ENCODE peak calls at places on chromosomes 12 and 14, in six cellular contexts. D is left ventricle myocardium inferior, C is mucosa of descending colon, W is cardiac muscle cell, L is spleen, V is pancreas. T is an unnamed sample.

GRCh38 chr12:47954058-47954457 is 9.3 kb upstream of the TMEM106C start:
- DNase-seq in D (no peak), C (peak), W (no peak), L (peak), V (no peak), T (no peak)

GRCh38 chr14:68401855-68402254 is 391.0 kb downstream of the ZFP36L1 start:
- DNase-seq in D (no peak), C (no peak), W (no peak), L (no peak), V (no peak), T (no peak)

GRCh38 chr12:24226745-24227350 is 277.4 kb upstream of the SOX5 start:
- DNase-seq in D (no peak), C (no peak), W (no peak), L (no peak), V (no peak), T (no peak)

GRCh38 chr14:63545431-63545830 is 2.3 kb upstream of the PPP2R5E start:
- DNase-seq in D (no peak), C (no peak), W (no peak), L (no peak), V (no peak), T (no peak)

GRCh38 chr14:106024983-106025604 is 498.7 kb downstream of the TMEM121 start:
- DNase-seq in D (no peak), C (no peak), W (no peak), L (no peak), V (no peak), T (no peak)

GRCh38 chr14:74475678-74476077 is 17.4 kb downstream of the NPC2 start:
- DNase-seq in D (no peak), C (no peak), W (no peak), L (no peak), V (no peak), T (no peak)

GRCh38 chr12:32365473-32366064 is 33.8 kb upstream of the FGD4 start:
- DNase-seq in D (peak), C (peak), W (peak), L (no peak), V (peak), T (peak)

GRCh38 chr14:54083549-54084239 is 127.1 kb upstream of the BMP4 start:
- DNase-seq in D (no peak), C (no peak), W (no peak), L (no peak), V (no peak), T (no peak)

GRCh38 chr12:7383157-7383556 is 60.8 kb downstream of the CD163L1 start:
- DNase-seq in D (no peak), C (no peak), W (no peak), L (no peak), V (peak), T (no peak)

GRCh38 chr12:50734409-50735263 is 29.3 kb upstream of the ATF1 start:
- DNase-seq in D (no peak), C (no peak), W (peak), L (no peak), V (no peak), T (peak)

GRCh38 chr12:46562625-46563228 is 190.2 kb upstream of the SLC38A2 start:
- DNase-seq in D (no peak), C (no peak), W (no peak), L (no peak), V (no peak), T (peak)

GRCh38 chr14:64109821-64110554 is 184.2 kb downstream of the ESR2 start:
- DNase-seq in D (no peak), C (no peak), W (no peak), L (no peak), V (no peak), T (peak)

GRCh38 chr14:74417201-74417600 is 8.8 kb downstream of the SYNDIG1L start:
- DNase-seq in D (no peak), C (no peak), W (no peak), L (no peak), V (no peak), T (no peak)

GRCh38 chr14:104753528-104754212 is 723 bp downstream of the SIVA1 start:
- DNase-seq in D (no peak), C (peak), W (no peak), L (no peak), V (no peak), T (no peak)

GRCh38 chr14:47297374-47297773 is 378.0 kb downstream of the MDGA2 start:
- DNase-seq in D (no peak), C (no peak), W (no peak), L (no peak), V (no peak), T (no peak)

GRCh38 chr14:89841855-89842254 is 112.7 kb downstream of the EFCAB11 start:
- DNase-seq in D (no peak), C (peak), W (no peak), L (no peak), V (no peak), T (no peak)
- TF ChIP-seq CTCF in D (no peak), C (no peak), W (no peak), L (no peak), V (no peak), T (no peak)

DNA sequence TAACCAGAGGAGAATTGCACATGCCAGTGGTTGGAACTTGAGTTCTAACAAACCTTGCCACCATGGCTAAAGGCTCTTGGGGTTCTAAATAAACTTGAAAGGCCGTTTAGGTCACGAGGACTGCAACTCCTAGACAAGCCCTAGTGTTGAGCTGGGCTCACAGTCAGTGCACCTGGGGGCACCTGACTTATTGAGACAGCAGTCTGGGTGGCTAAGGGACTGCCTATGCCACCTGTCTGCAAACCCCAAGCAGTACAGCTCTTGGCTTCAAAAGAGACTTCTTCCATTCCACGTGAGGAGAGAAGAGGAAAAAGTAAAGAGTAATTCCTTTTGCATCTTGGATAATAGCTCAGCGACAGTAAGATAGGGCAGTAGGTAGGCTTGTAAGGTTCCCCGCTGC is 765.6 kb upstream of the FOXG1 start:
- DNase-seq in D (no peak), C (no peak), W (no peak), L (no peak), V (no peak), T (no peak)
- TF ChIP-seq CTCF in D (no peak), C (no peak), W (no peak), L (no peak), V (no peak), T (no peak)

DNA sequence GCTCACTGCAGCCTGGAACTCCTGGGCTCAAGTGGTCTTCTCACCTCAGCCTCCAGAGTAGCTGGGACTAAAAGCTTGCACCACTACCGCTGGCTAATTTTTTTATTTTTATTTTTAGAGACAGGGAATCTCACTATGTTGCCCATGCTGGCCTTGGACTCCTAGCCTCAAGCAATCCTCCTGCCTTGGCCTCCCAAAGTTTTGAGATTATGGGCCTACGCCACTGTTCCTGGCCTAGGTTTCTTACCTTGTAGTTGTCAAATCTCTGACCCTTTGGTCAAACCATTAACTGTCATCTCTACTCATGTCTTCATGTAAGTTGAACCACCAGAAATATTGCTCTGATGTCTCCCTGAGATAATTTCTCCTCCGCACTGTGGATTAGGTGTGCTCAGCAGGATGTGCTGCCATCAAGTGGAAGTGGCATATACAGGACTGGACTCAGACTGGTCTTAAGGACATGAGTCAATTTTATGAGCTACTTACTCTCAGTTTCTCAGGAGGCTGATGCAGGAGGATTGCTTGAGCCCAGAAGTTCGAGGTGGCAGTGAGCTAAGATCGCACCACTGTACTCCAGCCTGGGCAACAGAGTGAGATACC is 28.5 kb downstream of the ACTR6 start:
- DNase-seq in D (no peak), C (no peak), W (no peak), L (no peak), V (no peak), T (peak)
- TF ChIP-seq CTCF in D (no peak), C (no peak), W (no peak), L (no peak), V (no peak), T (no peak)

GRCh38 chr14:88129306-88130056 is 124.5 kb downstream of the GPR65 start:
- DNase-seq in D (no peak), C (peak), W (peak), L (no peak), V (no peak), T (peak)
- TF ChIP-seq CTCF in D (peak), C (no peak), W (peak), L (no peak), V (no peak), T (no peak)